ENCODE peak calls at places on chromosomes 4 and X, in ten cellular contexts. S is adrenal gland; P is WERI-Rb-1; I is CD4-positive, alpha-beta T cell; X is suprapubic skin; L is fibroblast of lung; R is GM23248; N is effector memory CD4-positive, alpha-beta T cell; D is thyroid gland; Z is heart left ventricle. F is an unnamed sample.

GRCh38 chr4:10619220-10619619 is 65.3 kb downstream of the CLNK start:
- DNase-seq in S (no peak), P (no peak), I (no peak), X (no peak), L (peak), R (no peak), N (no peak), D (peak), Z (no peak), F (no peak)

GRCh38 chrX:124392794-124393193 is 46.4 kb downstream of the SH2D1A start:
- DNase-seq in S (no peak), P (no peak), I (no peak), X (no peak), L (no peak), R (no peak), N (no peak), D (no peak), Z (no peak), F (no peak)

GRCh38 chr4:30295652-30296051 is 424.5 kb upstream of the PCDH7 start:
- DNase-seq in S (no peak), P (no peak), I (no peak), X (no peak), L (no peak), R (no peak), N (no peak), D (no peak), Z (no peak), F (no peak)

GRCh38 chrX:17464196-17464595 is 89.2 kb downstream of the NHS start:
- DNase-seq in S (no peak), P (no peak), I (no peak), X (no peak), L (no peak), R (peak), N (no peak), D (no peak), Z (no peak), F (no peak)

GRCh38 chr4:10589308-10589707 is 95.3 kb downstream of the CLNK start:
- DNase-seq in S (no peak), P (no peak), I (no peak), X (no peak), L (no peak), R (no peak), N (no peak), D (no peak), Z (no peak), F (no peak)

GRCh38 chr4:35939746-35940145 is 304.6 kb downstream of the ARAP2 start:
- DNase-seq in S (no peak), P (no peak), I (no peak), X (no peak), L (no peak), R (no peak), N (no peak), D (peak), Z (no peak), F (no peak)

GRCh38 chr4:71081192-71081591 is 87.7 kb downstream of the DCK start:
- DNase-seq in S (no peak), P (no peak), I (no peak), X (no peak), L (no peak), R (no peak), N (no peak), D (no peak), Z (no peak), F (no peak)

GRCh38 chr4:110503588-110504435 is 27.9 kb downstream of the ENPEP start:
- DNase-seq in S (no peak), P (no peak), I (no peak), X (no peak), L (peak), R (peak), N (no peak), D (no peak), Z (no peak), F (no peak)

GRCh38 chrX:134948333-134949241 is 42.2 kb upstream of the SMIM10 start:
- DNase-seq in S (peak), P (no peak), I (no peak), X (no peak), L (peak), R (peak), N (no peak), D (no peak), Z (no peak), F (no peak)

GRCh38 chr4:88333741-88334405 is 44.8 kb upstream of the HERC6 start:
- DNase-seq in S (no peak), P (no peak), I (no peak), X (no peak), L (peak), R (peak), N (no peak), D (no peak), Z (no peak), F (no peak)

GRCh38 chr4:39526810-39527295 is 386 bp downstream of the UGDH start:
- DNase-seq in S (no peak), P (no peak), I (no peak), X (no peak), L (no peak), R (no peak), N (no peak), D (no peak), Z (no peak), F (peak)

GRCh38 chr4:1199556-1200331 is 27.4 kb upstream of the SPON2 start:
- DNase-seq in S (no peak), P (no peak), I (no peak), X (no peak), L (no peak), R (no peak), N (no peak), D (peak), Z (no peak), F (peak)

GRCh38 chr4:89561051-89561450 is 253.5 kb upstream of the GPRIN3 start:
- DNase-seq in S (no peak), P (no peak), I (no peak), X (no peak), L (no peak), R (no peak), N (no peak), D (no peak), Z (no peak), F (no peak)

GRCh38 chrX:72100824-72101351 is 30.8 kb downstream of the RTL5 start:
- DNase-seq in S (no peak), P (no peak), I (peak), X (no peak), L (no peak), R (peak), N (peak), D (no peak), Z (no peak), F (no peak)

GRCh38 chr4:165111906-165112257 is 778 bp downstream of the TMEM192 start:
- DNase-seq in S (no peak), P (no peak), I (no peak), X (no peak), L (no peak), R (no peak), N (no peak), D (no peak), Z (no peak), F (no peak)

GRCh38 chr4:84258905-84259830 is 239.9 kb downstream of the NKX6-1 start:
- DNase-seq in S (peak), P (no peak), I (no peak), X (no peak), L (peak), R (peak), N (no peak), D (peak), Z (peak), F (no peak)

GRCh38 chr4:181701219-181701618 is 542.0 kb upstream of the TENM3 start:
- DNase-seq in S (no peak), P (no peak), I (no peak), X (no peak), L (no peak), R (no peak), N (no peak), D (no peak), Z (no peak), F (no peak)

GRCh38 chr4:38381788-38382187 is 282.2 kb upstream of the KLF3 start:
- DNase-seq in S (peak), P (no peak), I (no peak), X (no peak), L (peak), R (no peak), N (no peak), D (no peak), Z (no peak), F (no peak)

GRCh38 chr4:109998867-109999303 is 86.2 kb downstream of the EGF start:
- DNase-seq in S (no peak), P (peak), I (no peak), X (no peak), L (peak), R (peak), N (no peak), D (no peak), Z (no peak), F (no peak)

GRCh38 chrX:16882188-16882587 is 12.0 kb upstream of the RBBP7 start:
- DNase-seq in S (peak), P (peak), I (no peak), X (no peak), L (peak), R (peak), N (no peak), D (peak), Z (no peak), F (peak)

DNA sequence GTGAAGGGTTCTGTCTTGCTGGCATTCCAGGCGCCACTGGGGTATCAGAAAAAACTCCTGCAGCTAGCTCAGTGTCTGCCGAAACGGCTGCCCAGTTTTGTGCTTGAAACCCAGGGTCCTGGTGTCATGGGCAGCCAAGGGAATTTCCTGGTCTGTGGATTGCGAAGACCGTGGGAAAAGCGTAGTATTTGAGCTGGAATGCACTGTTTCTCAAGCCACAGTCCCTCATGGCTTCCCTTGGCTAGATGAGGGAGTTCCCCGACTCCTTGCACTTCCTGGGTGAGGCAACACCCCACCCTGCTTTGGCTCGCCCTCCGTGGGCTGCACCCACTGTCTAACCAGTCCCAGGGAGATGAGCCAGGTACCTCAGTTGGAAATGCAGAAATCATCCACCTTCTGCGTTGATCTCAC is 40.1 kb downstream of the NOP14 start:
- DNase-seq in S (no peak), P (no peak), I (no peak), X (peak), L (no peak), R (no peak), N (no peak), D (no peak), Z (no peak), F (no peak)
- H3K27ac ChIP-seq in S (no peak), P (no peak), I (peak), X (peak), L (no peak), R (no peak), N (peak), D (no peak), Z (no peak), F (no peak)

DNA sequence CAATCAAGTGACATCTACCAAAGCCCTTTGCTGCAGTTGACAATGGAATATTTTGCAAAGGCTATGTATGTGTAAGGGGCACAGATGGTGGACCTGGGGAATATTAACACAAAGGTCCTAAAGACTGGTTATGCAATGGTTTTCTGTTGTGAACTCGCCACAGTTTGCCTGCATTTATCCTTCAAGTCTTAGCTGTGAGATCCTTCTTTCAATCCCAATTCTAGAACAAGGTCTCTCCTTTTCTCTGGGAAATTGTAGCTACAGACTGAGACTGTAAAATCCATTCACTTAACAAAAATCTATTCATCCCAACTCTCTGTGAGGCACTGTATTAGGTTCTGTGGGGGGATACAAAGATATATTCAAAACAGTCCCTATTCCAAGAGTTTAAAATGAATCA is 250.4 kb downstream of the GPM6A start:
- DNase-seq in S (no peak), P (no peak), I (no peak), X (no peak), L (no peak), R (no peak), N (no peak), D (no peak), Z (no peak), F (no peak)
- H3K27ac ChIP-seq in S (no peak), P (no peak), I (no peak), X (no peak), L (no peak), R (no peak), N (no peak), D (no peak), Z (no peak), F (no peak)

GRCh38 chrX:11382935-11383334 is 89.7 kb downstream of the AMELX start:
- DNase-seq in S (no peak), P (no peak), I (no peak), X (no peak), L (no peak), R (no peak), N (no peak), D (no peak), Z (no peak), F (no peak)

GRCh38 chrX:11386001-11386523 is 92.8 kb downstream of the AMELX start:
- DNase-seq in S (no peak), P (no peak), I (no peak), X (no peak), L (peak), R (peak), N (no peak), D (peak), Z (no peak), F (no peak)

GRCh38 chrX:11381464-11381863 is 88.3 kb downstream of the AMELX start:
- DNase-seq in S (peak), P (peak), I (no peak), X (no peak), L (peak), R (peak), N (no peak), D (peak), Z (no peak), F (peak)

GRCh38 chrX:11386812-11387211 is 93.6 kb downstream of the AMELX start:
- DNase-seq in S (no peak), P (no peak), I (no peak), X (no peak), L (no peak), R (no peak), N (no peak), D (no peak), Z (no peak), F (no peak)
- H3K27ac ChIP-seq in S (no peak), P (no peak), I (no peak), X (no peak), L (no peak), R (no peak), N (no peak), D (peak), Z (no peak), F (peak)

GRCh38 chr4:14883166-14883565 is 119.1 kb upstream of the CPEB2 start:
- DNase-seq in S (no peak), P (peak), I (no peak), X (no peak), L (no peak), R (no peak), N (no peak), D (no peak), Z (no peak), F (no peak)

GRCh38 chr4:14880805-14881204 is 121.5 kb upstream of the CPEB2 start:
- DNase-seq in S (no peak), P (no peak), I (no peak), X (no peak), L (no peak), R (no peak), N (no peak), D (no peak), Z (no peak), F (no peak)

GRCh38 chr4:14878681-14879080 is 123.6 kb upstream of the CPEB2 start:
- DNase-seq in S (no peak), P (no peak), I (no peak), X (no peak), L (no peak), R (no peak), N (no peak), D (no peak), Z (no peak), F (no peak)

GRCh38 chr4:14877246-14878220 is 124.7 kb upstream of the CPEB2 start:
- DNase-seq in S (peak), P (peak), I (no peak), X (no peak), L (no peak), R (no peak), N (no peak), D (no peak), Z (no peak), F (no peak)

GRCh38 chr4:14879643-14880042 is 122.6 kb upstream of the CPEB2 start:
- DNase-seq in S (no peak), P (peak), I (no peak), X (no peak), L (no peak), R (no peak), N (no peak), D (no peak), Z (no peak), F (no peak)
- H3K27ac ChIP-seq in S (no peak), P (no peak), I (no peak), X (peak), L (no peak), R (no peak), N (no peak), D (no peak), Z (no peak), F (no peak)

GRCh38 chr4:8108261-8108660 is 50.4 kb downstream of the ABLIM2 start:
- DNase-seq in S (no peak), P (no peak), I (no peak), X (no peak), L (no peak), R (no peak), N (no peak), D (no peak), Z (peak), F (peak)

GRCh38 chr4:8110071-8110986 is 48.3 kb downstream of the ABLIM2 start:
- DNase-seq in S (no peak), P (peak), I (no peak), X (no peak), L (no peak), R (peak), N (no peak), D (no peak), Z (peak), F (no peak)

GRCh38 chr4:8107146-8107657 is 51.4 kb downstream of the ABLIM2 start:
- DNase-seq in S (no peak), P (no peak), I (no peak), X (no peak), L (no peak), R (no peak), N (no peak), D (no peak), Z (peak), F (no peak)

GRCh38 chr4:8108991-8109390 is 49.6 kb downstream of the ABLIM2 start:
- DNase-seq in S (no peak), P (no peak), I (no peak), X (no peak), L (no peak), R (no peak), N (no peak), D (no peak), Z (no peak), F (no peak)

GRCh38 chr4:8109406-8110065 is 49.1 kb downstream of the ABLIM2 start:
- DNase-seq in S (no peak), P (no peak), I (no peak), X (no peak), L (no peak), R (no peak), N (no peak), D (no peak), Z (peak), F (no peak)
- H3K27ac ChIP-seq in S (no peak), P (no peak), I (no peak), X (no peak), L (no peak), R (no peak), N (no peak), D (no peak), Z (no peak), F (no peak)

DNA sequence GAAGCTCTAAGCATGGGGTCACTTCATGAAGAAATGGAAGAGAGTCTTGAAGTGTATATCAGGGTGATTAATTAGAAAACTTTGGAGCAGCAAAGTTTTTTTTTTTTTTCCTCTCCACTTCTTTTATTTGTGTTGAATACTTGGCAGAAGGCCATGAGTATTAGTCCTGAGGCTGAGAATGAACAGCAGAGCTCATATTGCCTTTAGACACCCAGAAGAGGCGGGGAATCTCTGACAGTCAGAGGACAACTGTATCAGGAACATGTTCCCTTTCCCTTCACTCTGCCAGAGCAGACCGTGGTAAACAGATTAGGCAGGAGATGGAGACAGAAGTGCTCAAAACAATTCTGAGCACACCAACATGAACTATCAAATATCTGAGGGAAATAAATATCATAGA is 300.9 kb downstream of the FAM47A start:
- DNase-seq in S (no peak), P (no peak), I (no peak), X (no peak), L (no peak), R (no peak), N (no peak), D (no peak), Z (no peak), F (no peak)
- H3K27ac ChIP-seq in S (no peak), P (no peak), I (no peak), X (no peak), L (no peak), R (no peak), N (no peak), D (no peak), Z (no peak), F (no peak)

DNA sequence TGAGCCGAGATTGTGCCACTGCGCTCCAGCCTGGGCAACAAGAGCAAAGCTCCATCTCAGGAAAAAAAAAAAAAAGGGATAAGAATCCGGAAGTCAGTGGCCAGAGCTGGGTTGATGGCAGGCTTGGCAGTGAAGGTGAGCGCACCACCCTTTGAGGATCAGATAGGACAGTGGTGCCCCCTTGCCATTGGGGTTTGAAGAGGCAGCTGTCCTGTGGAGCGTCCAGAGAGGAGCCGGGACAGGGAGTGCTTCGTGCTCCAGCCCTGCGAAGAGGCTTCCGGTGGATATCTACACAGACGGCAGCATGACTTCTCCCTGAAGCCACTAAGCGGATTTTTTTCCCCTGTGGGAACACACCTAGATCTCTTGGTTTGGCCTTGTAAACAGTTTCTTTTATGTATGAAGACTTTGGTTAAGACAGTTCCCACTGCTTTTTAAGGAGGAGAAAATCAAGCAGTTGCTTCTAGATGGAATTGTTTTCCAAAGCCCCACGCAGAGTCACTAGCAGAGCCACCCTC is 6.5 kb downstream of the TBC1D14 start:
- DNase-seq in S (no peak), P (no peak), I (no peak), X (peak), L (no peak), R (no peak), N (no peak), D (no peak), Z (no peak), F (no peak)
- H3K27ac ChIP-seq in S (no peak), P (peak), I (no peak), X (peak), L (no peak), R (no peak), N (peak), D (no peak), Z (peak), F (peak)

F was measured in Peyer's patch.